ENCODE peak calls at places on chromosomes 4 and X, in six cellular contexts. L is IMR-90, M is epithelial cell of proximal tubule, R is HEK293T, D is cardiac muscle cell, U is substantia nigra. C is an unnamed sample.

GRCh38 chr4:183873389-183874185 is 31.5 kb upstream of the STOX2 start:
- DNase-seq in U (no peak), M (no peak), R (no peak), D (no peak), L (no peak), C (no peak)

GRCh38 chr4:150150545-150151156 is 72.4 kb downstream of the DCLK2 start:
- DNase-seq in M (no peak), R (no peak), U (no peak), L (no peak), D (no peak), C (no peak)

GRCh38 chr4:143343276-143343831 is 6.7 kb downstream of the GAB1 start:
- DNase-seq in M (no peak), U (no peak), D (no peak), R (no peak), L (no peak), C (no peak)

GRCh38 chrX:24494544-24495113 is 29.5 kb downstream of the PDK3 start:
- DNase-seq in L (peak), M (peak), U (no peak), R (peak), D (no peak), C (peak)

GRCh38 chr4:6343950-6344408 is 74.3 kb downstream of the WFS1 start:
- DNase-seq in D (no peak), U (no peak), M (no peak), R (no peak), L (peak), C (no peak)

GRCh38 chr4:7029921-7030320 is 13.3 kb upstream of the TADA2B start:
- DNase-seq in D (no peak), U (no peak), M (no peak), L (no peak), R (no peak), C (no peak)

GRCh38 chr4:6369511-6369910 is 99.9 kb downstream of the WFS1 start:
- DNase-seq in U (no peak), M (no peak), L (no peak), D (no peak), R (no peak), C (no peak)

GRCh38 chr4:80011636-80012236 is 61.3 kb downstream of the ANTXR2 start:
- DNase-seq in M (no peak), D (no peak), R (no peak), U (no peak), L (peak), C (no peak)

GRCh38 chrX:106899276-106899675 is 3.9 kb downstream of the RIPPLY1 start:
- DNase-seq in L (no peak), M (no peak), R (no peak), U (no peak), D (no peak), C (no peak)

GRCh38 chr4:6262176-6262575 is 7.5 kb upstream of the WFS1 start:
- DNase-seq in M (no peak), U (no peak), L (no peak), D (no peak), R (no peak), C (no peak)

C was measured in erythroblast.